ENCODE peak calls at places on chromosomes 1 and 21, in four cellular contexts. B is H4; L is amygdala; C is activated naive CD4-positive, alpha-beta T cell treated with anti-CD3 and anti-CD28 coated beads for 36 hours. Q is an unnamed sample.

GRCh38 chr21:17636711-17637110 is 24.0 kb upstream of the BTG3 start:
- DNase-seq in B (no peak), L (no peak), C (no peak), Q (no peak)

GRCh38 chr1:26025517-26025916 is 3.9 kb downstream of the EXTL1 start:
- DNase-seq in B (no peak), L (no peak), C (no peak), Q (no peak)

GRCh38 chr1:165075725-165076370 is 280.7 kb downstream of the LMX1A start:
- DNase-seq in B (peak; percentile 51), L (no peak), C (peak; percentile 6), Q (no peak)

GRCh38 chr21:24188511-24188910 is 1418.8 kb downstream of the MRPL39 start:
- DNase-seq in B (no peak), L (no peak), C (no peak), Q (no peak)

GRCh38 chr1:238624786-238625185 is 734.1 kb upstream of the ZP4 start:
- DNase-seq in B (no peak), L (no peak), C (no peak), Q (no peak)

GRCh38 chr21:21952566-21952965 is 954.4 kb downstream of the NCAM2 start:
- DNase-seq in B (no peak), L (no peak), C (no peak), Q (no peak)

GRCh38 chr1:240107058-240107684 is 15.5 kb downstream of the FMN2 start:
- DNase-seq in B (peak; percentile 59), L (no peak), C (no peak), Q (no peak)

GRCh38 chr1:233357595-233358446 is 30.3 kb downstream of the MAP3K21 start:
- DNase-seq in B (no peak), L (no peak), C (peak; percentile 5), Q (no peak)

GRCh38 chr1:214418380-214418779 is 133.0 kb downstream of the PTPN14 start:
- DNase-seq in B (peak; percentile 53), L (no peak), C (no peak), Q (no peak)

GRCh38 chr1:154353460-154353904 is 28.2 kb downstream of the ATP8B2 start:
- DNase-seq in B (no peak), L (no peak), C (peak; percentile 70), Q (no peak)

GRCh38 chr1:12040457-12041051 is 21.3 kb downstream of the MIIP start:
- DNase-seq in B (no peak), L (no peak), C (no peak), Q (no peak)

GRCh38 chr1:12433323-12434053 is 184.5 kb downstream of the DHRS3 start:
- DNase-seq in B (peak; percentile 29), L (no peak), C (no peak), Q (no peak)

GRCh38 chr1:79353224-79353623 is 346.7 kb upstream of the ADGRL4 start:
- DNase-seq in B (peak; percentile 36), L (no peak), C (peak; percentile 4), Q (no peak)

GRCh38 chr1:37410815-37411214 is 63.6 kb upstream of the ZC3H12A start:
- DNase-seq in B (no peak), L (no peak), C (peak; percentile 55), Q (no peak)

GRCh38 chr1:59880001-59880400 is 46.6 kb downstream of the CYP2J2 start:
- DNase-seq in B (no peak), L (no peak), C (no peak), Q (no peak)

GRCh38 chr1:110612060-110612745 is 6.0 kb upstream of the KCNA2 start:
- DNase-seq in B (no peak), L (no peak), C (no peak), Q (no peak)

GRCh38 chr1:55140137-55140536 is 75.0 kb downstream of the USP24 start:
- DNase-seq in B (no peak), L (no peak), C (no peak), Q (no peak)

Q was measured in 8988T.